ENCODE peak calls at places on chromosomes 11 and 22, in eight cellular contexts. One of them, this sample, is unnamed.

GRCh38 chr11:3920148-3920852 is 64.8 kb downstream of the STIM1 start:
- DNase-seq in NCI-H2081 treated with DMSO at 0.1 percent for 48 hours: no peak
- DNase-seq in naive thymus-derived CD8-positive, alpha-beta T cell: no peak
- DNase-seq in KBM-7: peak
- DNase-seq in NCI-H2171: peak
- DNase-seq in spleen: no peak
- DNase-seq in cardiac muscle cell: peak
- DNase-seq in Calu3: peak
- DNase-seq in this sample: peak

GRCh38 chr11:123682976-123683375 is 28.6 kb upstream of the SCN3B start:
- DNase-seq in NCI-H2081 treated with DMSO at 0.1 percent for 48 hours: no peak
- DNase-seq in naive thymus-derived CD8-positive, alpha-beta T cell: no peak
- DNase-seq in KBM-7: no peak
- DNase-seq in NCI-H2171: no peak
- DNase-seq in spleen: no peak
- DNase-seq in cardiac muscle cell: no peak
- DNase-seq in Calu3: no peak
- DNase-seq in this sample: no peak

GRCh38 chr11:10155793-10156490 is 138.1 kb downstream of the SBF2 start:
- DNase-seq in NCI-H2081 treated with DMSO at 0.1 percent for 48 hours: no peak
- DNase-seq in naive thymus-derived CD8-positive, alpha-beta T cell: no peak
- DNase-seq in KBM-7: no peak
- DNase-seq in NCI-H2171: no peak
- DNase-seq in spleen: no peak
- DNase-seq in cardiac muscle cell: peak
- DNase-seq in Calu3: peak
- DNase-seq in this sample: no peak

GRCh38 chr11:115990004-115990447 is 485.8 kb upstream of the CADM1 start:
- DNase-seq in NCI-H2081 treated with DMSO at 0.1 percent for 48 hours: no peak
- DNase-seq in naive thymus-derived CD8-positive, alpha-beta T cell: no peak
- DNase-seq in KBM-7: peak
- DNase-seq in NCI-H2171: no peak
- DNase-seq in spleen: peak
- DNase-seq in cardiac muscle cell: no peak
- DNase-seq in Calu3: no peak
- DNase-seq in this sample: no peak

GRCh38 chr22:44538071-44538470 is 40.0 kb upstream of the RTL6 start:
- DNase-seq in NCI-H2081 treated with DMSO at 0.1 percent for 48 hours: no peak
- DNase-seq in naive thymus-derived CD8-positive, alpha-beta T cell: no peak
- DNase-seq in KBM-7: no peak
- DNase-seq in NCI-H2171: no peak
- DNase-seq in spleen: no peak
- DNase-seq in cardiac muscle cell: peak
- DNase-seq in Calu3: no peak
- DNase-seq in this sample: peak

GRCh38 chr11:121578216-121579063 is 125.7 kb upstream of the SORL1-AS1 start:
- DNase-seq in NCI-H2081 treated with DMSO at 0.1 percent for 48 hours: no peak
- DNase-seq in naive thymus-derived CD8-positive, alpha-beta T cell: no peak
- DNase-seq in KBM-7: peak
- DNase-seq in NCI-H2171: no peak
- DNase-seq in spleen: no peak
- DNase-seq in cardiac muscle cell: peak
- DNase-seq in Calu3: no peak
- DNase-seq in this sample: no peak

GRCh38 chr22:46638601-46639431 is 18.6 kb downstream of the GRAMD4 start:
- DNase-seq in NCI-H2081 treated with DMSO at 0.1 percent for 48 hours: no peak
- DNase-seq in naive thymus-derived CD8-positive, alpha-beta T cell: no peak
- DNase-seq in KBM-7: no peak
- DNase-seq in NCI-H2171: no peak
- DNase-seq in spleen: no peak
- DNase-seq in cardiac muscle cell: peak
- DNase-seq in Calu3: no peak
- DNase-seq in this sample: no peak

GRCh38 chr11:31442086-31442485 is 67.3 kb downstream of the IMMP1L start:
- DNase-seq in NCI-H2081 treated with DMSO at 0.1 percent for 48 hours: peak
- DNase-seq in naive thymus-derived CD8-positive, alpha-beta T cell: no peak
- DNase-seq in KBM-7: no peak
- DNase-seq in NCI-H2171: no peak
- DNase-seq in spleen: no peak
- DNase-seq in cardiac muscle cell: no peak
- DNase-seq in Calu3: no peak
- DNase-seq in this sample: no peak

GRCh38 chr11:2445948-2446551 is 1.2 kb downstream of the KCNQ1 start:
- DNase-seq in NCI-H2081 treated with DMSO at 0.1 percent for 48 hours: no peak
- DNase-seq in naive thymus-derived CD8-positive, alpha-beta T cell: no peak
- DNase-seq in KBM-7: no peak
- DNase-seq in NCI-H2171: no peak
- DNase-seq in spleen: peak
- DNase-seq in cardiac muscle cell: no peak
- DNase-seq in Calu3: peak
- DNase-seq in this sample: no peak

GRCh38 chr11:61516675-61517516 is 8.3 kb downstream of the LRRC10B start:
- DNase-seq in NCI-H2081 treated with DMSO at 0.1 percent for 48 hours: no peak
- DNase-seq in naive thymus-derived CD8-positive, alpha-beta T cell: peak
- DNase-seq in KBM-7: peak
- DNase-seq in NCI-H2171: no peak
- DNase-seq in spleen: peak
- DNase-seq in cardiac muscle cell: peak
- DNase-seq in Calu3: peak
- DNase-seq in this sample: peak

GRCh38 chr11:68441466-68442230 is 18.9 kb upstream of the PPP6R3 start:
- DNase-seq in NCI-H2081 treated with DMSO at 0.1 percent for 48 hours: peak
- DNase-seq in naive thymus-derived CD8-positive, alpha-beta T cell: no peak
- DNase-seq in KBM-7: no peak
- DNase-seq in NCI-H2171: peak
- DNase-seq in spleen: no peak
- DNase-seq in cardiac muscle cell: peak
- DNase-seq in Calu3: no peak
- DNase-seq in this sample: peak